ENCODE peak calls at places on chromosomes 1 and 21, in nine cellular contexts. Q is upper lobe of right lung; G is tibial nerve; F is heart left ventricle; K is stomach; I is uterus; Y is brain microvascular endothelial cell; B is AG04450; U is effector memory CD4-positive, alpha-beta T cell. A is an unnamed sample.

GRCh38 chr1:11653101-11653601 is 1.1 kb downstream of the FBXO2 start:
- DNase-seq in Q (no peak), G (no peak), F (no peak), K (peak; percentile 63), I (no peak), Y (no peak), B (no peak), U (no peak), A (no peak)

GRCh38 chr1:231200417-231201031 is 38.7 kb downstream of the TRIM67 start:
- DNase-seq in Q (no peak), G (no peak), F (no peak), K (no peak), I (no peak), Y (peak; percentile 59), B (no peak), U (no peak), A (no peak)

GRCh38 chr1:69824932-69825331 is 257.2 kb downstream of the LRRC7 start:
- DNase-seq in Q (no peak), G (no peak), F (no peak), K (no peak), I (no peak), Y (peak; percentile 5), B (no peak), U (no peak), A (no peak)

GRCh38 chr1:42529724-42530161 is 66.7 kb downstream of the CCDC30 start:
- DNase-seq in Q (no peak), G (no peak), F (no peak), K (no peak), I (no peak), Y (peak; percentile 88), B (no peak), U (no peak), A (no peak)

GRCh38 chr1:152745765-152746444 is 11.9 kb upstream of the KPRP start:
- DNase-seq in Q (no peak), G (no peak), F (no peak), K (no peak), I (no peak), Y (no peak), B (no peak), U (no peak), A (no peak)

GRCh38 chr1:59116920-59117542 is 179.9 kb upstream of the FGGY start:
- DNase-seq in Q (no peak), G (no peak), F (no peak), K (no peak), I (no peak), Y (peak; percentile 45), B (no peak), U (no peak), A (no peak)

GRCh38 chr1:221487781-221488520 is 253.9 kb downstream of the DUSP10 start:
- DNase-seq in Q (no peak), G (no peak), F (no peak), K (no peak), I (no peak), Y (peak; percentile 50), B (peak; percentile 47), U (no peak), A (no peak)

GRCh38 chr1:228293393-228293792 is 85.5 kb downstream of the OBSCN start:
- DNase-seq in Q (peak; percentile 52), G (no peak), F (no peak), K (no peak), I (no peak), Y (no peak), B (no peak), U (no peak), A (no peak)

GRCh38 chr1:145849356-145850165 is 4.1 kb downstream of the NUDT17 start:
- DNase-seq in Q (no peak), G (no peak), F (no peak), K (no peak), I (no peak), Y (peak; percentile 66), B (no peak), U (no peak), A (no peak)

GRCh38 chr1:201009967-201010645 is 13.4 kb downstream of the KIF21B start:
- DNase-seq in Q (no peak), G (no peak), F (no peak), K (no peak), I (no peak), Y (no peak), B (no peak), U (no peak), A (no peak)

GRCh38 chr1:235892080-235892670 is 25.5 kb upstream of the LYST start:
- DNase-seq in Q (peak; percentile 66), G (no peak), F (no peak), K (no peak), I (no peak), Y (no peak), B (no peak), U (no peak), A (no peak)

GRCh38 chr1:40697436-40697835 is 5.9 kb downstream of the NFYC start:
- DNase-seq in Q (no peak), G (no peak), F (no peak), K (no peak), I (no peak), Y (no peak), B (no peak), U (no peak), A (no peak)
- H3K27ac ChIP-seq in Q (no peak overlapping the region), G (no peak overlapping the region), F (no peak overlapping the region), K (no peak overlapping the region), I (no peak overlapping the region), Y (no peak overlapping the region), B (no peak overlapping the region), U (no peak overlapping the region), A (no peak overlapping the region)

GRCh38 chr1:18956189-18957135 is at the start of gene IFFO2:
- DNase-seq in Q (peak; percentile 99), G (peak; percentile 97), F (peak; percentile 99), K (peak; percentile 99), I (peak; percentile 99), Y (peak; percentile 89), B (peak; percentile 81), U (peak; percentile 98), A (peak; percentile 98)

GRCh38 chr1:18955116-18955441 is 1.4 kb downstream of the IFFO2 start:
- DNase-seq in Q (no peak), G (no peak), F (no peak), K (no peak), I (no peak), Y (no peak), B (no peak), U (no peak), A (no peak)

GRCh38 chr1:18954270-18955071 is 2.0 kb downstream of the IFFO2 start:
- DNase-seq in Q (no peak), G (no peak), F (no peak), K (no peak), I (no peak), Y (peak; percentile 54), B (no peak), U (no peak), A (no peak)

GRCh38 chr1:18957136-18957521 is 653 bp upstream of the IFFO2 start:
- DNase-seq in Q (no peak), G (no peak), F (no peak), K (no peak), I (no peak), Y (no peak), B (no peak), U (no peak), A (no peak)

DNA sequence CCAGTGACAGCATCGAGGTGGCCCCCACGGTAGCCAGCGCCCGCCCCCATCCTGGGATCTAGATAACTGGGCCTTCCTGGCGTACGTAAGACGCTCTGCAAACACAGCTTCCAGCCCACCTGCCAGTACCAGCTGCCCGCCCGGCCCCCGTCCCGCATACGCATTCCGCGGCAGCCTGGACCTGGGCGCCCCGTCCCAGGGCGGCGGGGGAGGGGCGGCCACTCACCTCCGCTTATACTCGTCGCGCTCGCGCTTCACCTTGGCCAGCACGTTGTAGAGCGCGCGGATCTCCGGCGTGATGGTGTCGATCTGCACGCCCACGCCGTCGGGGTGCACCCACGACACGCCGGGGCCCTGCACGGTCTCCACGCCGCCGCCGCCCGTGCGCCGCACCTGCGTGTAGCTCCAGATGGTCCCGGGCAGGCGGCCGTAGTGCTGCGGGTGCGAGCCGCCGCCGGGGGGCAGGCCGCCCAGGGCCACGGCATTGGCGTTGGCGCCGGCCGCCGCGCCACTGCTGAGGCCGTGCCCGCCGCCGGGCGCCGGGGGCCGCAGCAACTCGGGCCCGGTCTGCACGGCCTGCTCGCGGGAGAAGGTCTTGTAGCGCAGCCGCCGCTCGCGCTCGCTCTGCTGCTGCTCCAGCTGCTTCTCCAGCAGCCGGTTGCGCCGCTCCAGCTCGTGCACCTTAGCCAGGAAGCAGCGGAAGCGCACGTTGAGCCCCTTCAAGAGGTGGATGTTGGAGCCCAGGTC is 861 bp downstream of the IFFO2 start:
- DNase-seq in Q (peak; percentile 81), G (no peak), F (no peak), K (peak; percentile 55), I (no peak), Y (no peak), B (no peak), U (peak; percentile 36), A (peak; percentile 59)
- H3K27ac ChIP-seq in Q (peak overlapping the region; percentile 69), G (no peak overlapping the region), F (peak overlapping the region; percentile 80), K (peak overlapping the region; percentile 54), I (peak overlapping the region; percentile 92), Y (peak overlapping the region; percentile 45), B (no peak overlapping the region), U (peak overlapping the region; percentile 99), A (peak overlapping the region; percentile 98)

GRCh38 chr21:45542242-45542666 is at the start of gene SLC19A1:
- DNase-seq in Q (peak; percentile 88), G (no peak), F (peak; percentile 74), K (peak; percentile 79), I (peak; percentile 70), Y (no peak), B (no peak), U (peak; percentile 61), A (peak; percentile 65)

GRCh38 chr21:45541221-45542039 is 810 bp downstream of the SLC19A1 start:
- DNase-seq in Q (peak; percentile 90), G (peak; percentile 57), F (peak; percentile 83), K (peak; percentile 83), I (peak; percentile 72), Y (no peak), B (no peak), U (peak; percentile 70), A (peak; percentile 67)

GRCh38 chr21:45539796-45540600 is 2.2 kb downstream of the SLC19A1 start:
- DNase-seq in Q (peak; percentile 59), G (no peak), F (peak; percentile 16), K (peak; percentile 24), I (peak; percentile 13), Y (no peak), B (no peak), U (no peak), A (no peak)

GRCh38 chr21:45539046-45539795 is 3.0 kb downstream of the SLC19A1 start:
- DNase-seq in Q (peak; percentile 58), G (no peak), F (peak; percentile 16), K (peak; percentile 26), I (peak; percentile 12), Y (no peak), B (no peak), U (no peak), A (no peak)

DNA sequence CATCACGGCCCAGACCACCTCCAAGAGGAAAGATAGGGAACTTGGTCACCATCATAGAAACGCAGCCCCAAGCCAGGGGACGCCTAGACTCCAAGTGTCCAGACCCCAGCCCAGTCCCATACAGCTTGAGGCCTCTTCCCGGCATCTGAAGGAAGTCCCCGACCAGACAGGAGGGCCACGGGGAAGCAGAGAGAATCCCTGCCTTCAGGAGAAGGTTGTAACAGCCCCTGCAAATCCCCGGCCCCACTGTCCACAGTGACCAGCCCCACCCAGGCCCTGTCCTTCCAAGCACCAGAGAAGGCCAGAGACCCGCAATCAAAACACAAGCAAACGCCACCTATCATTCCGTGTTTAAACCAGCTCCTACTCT is 1.7 kb downstream of the SLC19A1 start:
- DNase-seq in Q (peak; percentile 54), G (no peak), F (peak; percentile 14), K (peak; percentile 24), I (no peak), Y (no peak), B (no peak), U (no peak), A (no peak)
- H3K27ac ChIP-seq in Q (no peak overlapping the region), G (no peak overlapping the region), F (no peak overlapping the region), K (no peak overlapping the region), I (no peak overlapping the region), Y (no peak overlapping the region), B (no peak overlapping the region), U (no peak overlapping the region), A (peak overlapping the region; percentile 66)

GRCh38 chr1:170620164-170620563 is 43.8 kb upstream of the PRRX1 start:
- DNase-seq in Q (no peak), G (no peak), F (no peak), K (no peak), I (no peak), Y (no peak), B (no peak), U (no peak), A (no peak)
- H3K27ac ChIP-seq in Q (no peak overlapping the region), G (no peak overlapping the region), F (no peak overlapping the region), K (no peak overlapping the region), I (no peak overlapping the region), Y (peak overlapping the region; percentile 21), B (no peak overlapping the region), U (no peak overlapping the region), A (no peak overlapping the region)

A was measured in CD4-positive, CD25-positive, alpha-beta regulatory T cell.